ENCODE peak calls at places on chromosome 15, in four cellular contexts. One of them, this sample, is unnamed. For H3K27me3, the result is how much of the 10 kb centered on the place peaks cover.

GRCh38 chr15:85687329-85687728 is 107.4 kb downstream of the KLHL25 start:
- DNase-seq in fibroblast of lung: no peak
- DNase-seq in upper lobe of left lung: no peak
- DNase-seq in cardiac muscle cell: no peak
- DNase-seq in this sample: no peak

GRCh38 chr15:90865702-90866101 is 2.7 kb upstream of the FURIN start:
- DNase-seq in cardiac muscle cell: no peak
- DNase-seq in fibroblast of lung: no peak
- DNase-seq in upper lobe of left lung: no peak
- DNase-seq in this sample: no peak

GRCh38 chr15:48059786-48060185 is 61.0 kb upstream of the SLC24A5 start:
- DNase-seq in fibroblast of lung: peak
- DNase-seq in cardiac muscle cell: peak
- DNase-seq in upper lobe of left lung: peak
- DNase-seq in this sample: no peak

GRCh38 chr15:89825264-89825940 is 10.8 kb upstream of the ANPEP start:
- DNase-seq in cardiac muscle cell: no peak
- DNase-seq in upper lobe of left lung: peak
- DNase-seq in fibroblast of lung: no peak
- DNase-seq in this sample: no peak

GRCh38 chr15:72289597-72290325 is 17.4 kb upstream of the PARP6 start:
- DNase-seq in cardiac muscle cell: no peak
- DNase-seq in upper lobe of left lung: no peak
- DNase-seq in fibroblast of lung: no peak
- DNase-seq in this sample: no peak

GRCh38 chr15:90265271-90266060 is at the start of gene NGRN:
- DNase-seq in cardiac muscle cell: peak
- DNase-seq in upper lobe of left lung: peak
- DNase-seq in fibroblast of lung: peak
- DNase-seq in this sample: peak

GRCh38 chr15:42166225-42166940 is 9.9 kb upstream of the PLA2G4F start:
- DNase-seq in upper lobe of left lung: no peak
- DNase-seq in fibroblast of lung: no peak
- DNase-seq in cardiac muscle cell: no peak
- DNase-seq in this sample: no peak

GRCh38 chr15:49696441-49696840 is 75.6 kb downstream of the DTWD1 start:
- DNase-seq in fibroblast of lung: peak
- DNase-seq in cardiac muscle cell: peak
- DNase-seq in upper lobe of left lung: no peak
- DNase-seq in this sample: no peak

GRCh38 chr15:34014556-34014955 is 24.4 kb downstream of the AVEN start:
- DNase-seq in cardiac muscle cell: peak
- DNase-seq in fibroblast of lung: peak
- DNase-seq in upper lobe of left lung: no peak
- DNase-seq in this sample: no peak

GRCh38 chr15:40150163-40150925 is 10.5 kb upstream of the BUB1B start:
- DNase-seq in upper lobe of left lung: peak
- DNase-seq in cardiac muscle cell: peak
- DNase-seq in fibroblast of lung: peak
- DNase-seq in this sample: no peak

GRCh38 chr15:70870066-70870465 is 16.1 kb upstream of the LARP6 start:
- DNase-seq in upper lobe of left lung: no peak
- DNase-seq in fibroblast of lung: peak
- DNase-seq in cardiac muscle cell: peak
- DNase-seq in this sample: no peak

GRCh38 chr15:100049483-100049882 is 292.3 kb downstream of the ADAMTS17 start:
- DNase-seq in cardiac muscle cell: no peak
- DNase-seq in upper lobe of left lung: no peak
- DNase-seq in fibroblast of lung: no peak
- DNase-seq in this sample: no peak

GRCh38 chr15:51576911-51577500 is 45.6 kb downstream of the DMXL2 start:
- DNase-seq in cardiac muscle cell: peak
- DNase-seq in fibroblast of lung: peak
- DNase-seq in upper lobe of left lung: peak
- DNase-seq in this sample: no peak

GRCh38 chr15:64163662-64164362 is 990 bp upstream of the PPIB start:
- DNase-seq in cardiac muscle cell: no peak
- DNase-seq in upper lobe of left lung: peak
- DNase-seq in fibroblast of lung: no peak
- DNase-seq in this sample: no peak

GRCh38 chr15:85379403-85380131 is 836 bp upstream of the AKAP13 start:
- DNase-seq in cardiac muscle cell: no peak
- DNase-seq in upper lobe of left lung: peak
- DNase-seq in fibroblast of lung: peak
- DNase-seq in this sample: peak

GRCh38 chr15:49235446-49236207 is 65.6 kb downstream of the GALK2 start:
- DNase-seq in upper lobe of left lung: peak
- DNase-seq in cardiac muscle cell: peak
- DNase-seq in fibroblast of lung: peak
- DNase-seq in this sample: peak

GRCh38 chr15:38563723-38564519 is 693 bp downstream of the RASGRP1 start:
- DNase-seq in cardiac muscle cell: peak
- DNase-seq in fibroblast of lung: peak
- DNase-seq in upper lobe of left lung: peak
- DNase-seq in this sample: peak

GRCh38 chr15:89855948-89856347 is 37.8 kb downstream of the AP3S2 start:
- DNase-seq in fibroblast of lung: no peak
- DNase-seq in cardiac muscle cell: no peak
- DNase-seq in upper lobe of left lung: no peak
- DNase-seq in this sample: no peak

GRCh38 chr15:73965730-73966103 is 26.4 kb downstream of the STOML1 start:
- DNase-seq in cardiac muscle cell: no peak
- DNase-seq in fibroblast of lung: peak
- DNase-seq in upper lobe of left lung: peak
- DNase-seq in this sample: peak

GRCh38 chr15:76572983-76573314 is 236.4 kb downstream of the ISL2 start:
- DNase-seq in fibroblast of lung: no peak
- DNase-seq in cardiac muscle cell: no peak
- DNase-seq in upper lobe of left lung: no peak
- DNase-seq in this sample: no peak

DNA sequence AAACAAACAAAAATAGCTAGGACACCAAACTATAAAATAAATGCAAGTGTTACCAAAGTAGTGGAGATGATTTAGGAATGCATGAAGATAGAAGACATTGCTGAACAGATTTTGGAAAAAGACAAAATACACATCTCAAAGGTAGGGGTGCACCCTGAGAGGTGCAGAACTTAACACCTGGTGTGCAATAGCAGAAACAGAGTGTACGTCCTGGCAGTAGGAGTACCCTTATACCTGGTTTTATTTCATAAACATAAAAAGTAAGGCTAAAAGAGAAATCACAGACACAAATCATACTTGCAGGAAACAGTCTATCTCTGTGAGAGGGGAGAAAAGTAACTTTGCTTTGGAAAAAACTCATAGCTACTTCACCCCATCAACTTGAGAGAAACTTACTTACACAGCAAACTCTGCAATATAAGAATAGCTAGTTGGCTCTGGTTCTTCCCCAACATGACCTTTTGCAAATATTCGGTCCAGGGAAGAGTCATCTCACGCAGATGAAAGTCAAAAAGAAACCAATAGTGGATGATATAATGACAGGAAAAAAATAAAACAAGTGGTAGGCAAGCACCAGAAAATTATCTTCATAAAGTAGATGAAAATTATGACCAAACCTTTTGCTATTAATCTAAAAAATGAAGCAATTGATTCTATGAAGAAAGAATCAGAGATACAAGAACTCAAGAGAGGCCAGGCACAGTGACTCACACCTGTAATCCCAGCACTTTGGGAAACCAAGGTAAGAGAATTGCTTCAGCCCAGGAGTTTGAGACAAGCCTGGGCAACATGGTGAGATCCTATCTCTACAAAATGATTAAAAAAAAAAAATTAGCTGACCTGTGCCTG is 108.9 kb upstream of the BNIP2 start:
- DNase-seq in cardiac muscle cell: no peak
- DNase-seq in fibroblast of lung: no peak
- DNase-seq in upper lobe of left lung: no peak
- DNase-seq in this sample: peak
- H3K27me3 ChIP-seq in cardiac muscle cell: under half
- H3K27me3 ChIP-seq in fibroblast of lung: under half
- H3K27me3 ChIP-seq in upper lobe of left lung: under half
- H3K27me3 ChIP-seq in this sample: under half

DNA sequence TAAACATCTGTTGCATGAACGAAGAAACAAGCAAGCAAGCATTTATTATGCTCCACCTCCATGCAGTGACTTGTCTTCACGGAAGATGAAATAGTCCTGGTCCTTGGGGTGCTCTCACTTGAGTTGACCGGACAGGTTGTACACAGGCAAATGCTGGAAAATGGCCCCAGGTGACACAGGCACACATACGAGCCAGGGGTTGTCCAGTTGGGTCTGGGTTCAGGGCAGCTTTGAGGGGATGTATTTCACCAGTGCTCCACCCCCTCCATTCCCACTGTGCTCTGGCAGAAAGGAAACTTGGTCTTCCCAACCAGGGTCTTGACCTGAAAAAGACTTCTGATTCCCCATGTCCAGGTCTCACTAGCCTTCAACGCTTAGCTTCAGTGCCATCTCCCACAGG is 48.3 kb upstream of the ITGA11 start:
- DNase-seq in upper lobe of left lung: no peak
- DNase-seq in fibroblast of lung: no peak
- DNase-seq in cardiac muscle cell: no peak
- DNase-seq in this sample: no peak
- H3K4me3 ChIP-seq in upper lobe of left lung: no peak
- H3K4me3 ChIP-seq in fibroblast of lung: no peak
- H3K4me3 ChIP-seq in cardiac muscle cell: no peak
- H3K4me3 ChIP-seq in this sample: no peak

GRCh38 chr15:93073465-93073952 is 15.5 kb downstream of the RGMA start:
- DNase-seq in upper lobe of left lung: no peak
- DNase-seq in fibroblast of lung: no peak
- DNase-seq in cardiac muscle cell: no peak
- DNase-seq in this sample: no peak

GRCh38 chr15:93074596-93074995 is 14.4 kb downstream of the RGMA start:
- DNase-seq in fibroblast of lung: no peak
- DNase-seq in upper lobe of left lung: no peak
- DNase-seq in cardiac muscle cell: no peak
- DNase-seq in this sample: no peak

GRCh38 chr15:93076875-93077274 is 12.1 kb downstream of the RGMA start:
- DNase-seq in upper lobe of left lung: no peak
- DNase-seq in cardiac muscle cell: no peak
- DNase-seq in fibroblast of lung: no peak
- DNase-seq in this sample: no peak

GRCh38 chr15:93072440-93073394 is 16.3 kb downstream of the RGMA start:
- DNase-seq in cardiac muscle cell: peak
- DNase-seq in upper lobe of left lung: peak
- DNase-seq in fibroblast of lung: peak
- DNase-seq in this sample: no peak

GRCh38 chr15:93076217-93076616 is 12.8 kb downstream of the RGMA start:
- DNase-seq in upper lobe of left lung: no peak
- DNase-seq in cardiac muscle cell: no peak
- DNase-seq in fibroblast of lung: no peak
- DNase-seq in this sample: no peak
- H3K27me3 ChIP-seq in upper lobe of left lung: under half
- H3K27me3 ChIP-seq in cardiac muscle cell: half or more
- H3K27me3 ChIP-seq in fibroblast of lung: under half
- H3K27me3 ChIP-seq in this sample: under half

GRCh38 chr15:75204340-75205063 is 2.8 kb downstream of the C15orf39 start:
- DNase-seq in upper lobe of left lung: peak
- DNase-seq in cardiac muscle cell: peak
- DNase-seq in fibroblast of lung: peak
- DNase-seq in this sample: peak
- H3K4me3 ChIP-seq in upper lobe of left lung: peak
- H3K4me3 ChIP-seq in cardiac muscle cell: no peak
- H3K4me3 ChIP-seq in fibroblast of lung: no peak
- H3K4me3 ChIP-seq in this sample: peak

GRCh38 chr15:66253296-66253642 is 281 bp downstream of the MEGF11 start:
- DNase-seq in cardiac muscle cell: no peak
- DNase-seq in fibroblast of lung: no peak
- DNase-seq in upper lobe of left lung: no peak
- DNase-seq in this sample: no peak

GRCh38 chr15:66255293-66255676 is 1.7 kb upstream of the MEGF11 start:
- DNase-seq in cardiac muscle cell: no peak
- DNase-seq in upper lobe of left lung: no peak
- DNase-seq in fibroblast of lung: no peak
- DNase-seq in this sample: no peak

GRCh38 chr15:66253643-66254363 is at the start of gene MEGF11:
- DNase-seq in fibroblast of lung: peak
- DNase-seq in upper lobe of left lung: no peak
- DNase-seq in cardiac muscle cell: peak
- DNase-seq in this sample: no peak

GRCh38 chr15:66252411-66253295 is 897 bp downstream of the MEGF11 start:
- DNase-seq in fibroblast of lung: peak
- DNase-seq in upper lobe of left lung: peak
- DNase-seq in cardiac muscle cell: peak
- DNase-seq in this sample: no peak

DNA sequence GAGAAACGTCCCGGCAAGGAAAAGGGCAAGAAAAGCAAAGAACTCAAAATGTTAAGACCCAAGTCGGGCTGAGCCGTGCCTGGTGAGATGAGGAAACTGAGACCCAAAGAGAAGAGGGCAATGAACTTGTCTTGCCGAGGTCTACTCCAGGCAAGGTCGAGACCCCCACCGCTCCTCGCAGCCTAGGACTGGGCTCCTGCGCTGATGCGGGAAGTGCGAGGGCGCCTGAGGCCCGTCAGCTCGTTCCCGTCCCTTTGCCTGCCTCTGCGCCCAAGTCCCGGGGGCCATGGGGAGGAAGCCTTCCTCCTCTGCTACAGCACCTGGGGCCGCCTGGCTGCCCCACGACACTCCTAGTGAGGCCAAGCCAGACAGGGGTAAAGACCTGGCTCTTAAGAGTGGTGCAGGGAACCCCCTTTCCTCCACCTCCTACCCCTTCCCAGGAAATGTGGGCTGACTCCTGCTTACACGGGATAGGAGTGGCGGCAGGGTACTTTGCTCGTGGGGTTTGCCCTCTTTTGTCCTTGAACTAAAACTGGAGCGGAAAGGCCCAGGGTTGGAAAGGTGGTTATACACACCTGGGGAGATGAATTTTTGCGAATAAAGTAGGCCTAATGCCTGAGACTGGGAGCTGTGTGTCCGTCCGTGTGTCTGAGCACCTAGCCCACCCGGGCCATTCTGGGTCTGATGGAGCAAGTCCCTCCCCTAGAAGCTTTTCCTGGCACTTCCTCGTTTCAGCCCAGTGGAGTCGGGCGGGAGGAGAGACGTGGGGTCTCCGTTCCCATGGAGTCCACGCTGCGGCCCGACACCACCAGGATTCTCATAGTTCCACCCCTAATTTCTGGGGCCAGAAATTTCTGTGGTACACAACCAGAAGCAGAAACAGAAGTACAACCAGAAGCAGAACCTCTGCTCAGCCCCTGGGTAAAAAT is 1.1 kb upstream of the MEGF11 start:
- DNase-seq in fibroblast of lung: no peak
- DNase-seq in upper lobe of left lung: no peak
- DNase-seq in cardiac muscle cell: no peak
- DNase-seq in this sample: no peak
- H3K27me3 ChIP-seq in fibroblast of lung: half or more
- H3K27me3 ChIP-seq in upper lobe of left lung: under half
- H3K27me3 ChIP-seq in cardiac muscle cell: half or more
- H3K27me3 ChIP-seq in this sample: under half